ENCODE peak calls at places on chromosomes 5 and 9, in seven cellular contexts. A is activated naive CD8-positive, alpha-beta T cell treated with anti-CD3 and anti-CD28 coated beads, Interleukin-2, amount 10 ng/mL, durations not matched to agents 7 days and 5 days; S is Panc1; W is NCI-H446 treated with DMSO at 0.1 percent for 48 hours; C is activated CD8-positive, alpha-beta memory T cell treated with anti-CD3 and anti-CD28 coated beads, Interleukin-2, amount 50 U/mL, for 48 hours; O is HuH-7.5; V is stimulated activated CD8-positive, alpha-beta memory T cell treated with anti-CD3 and anti-CD28 coated beads, Interleukin-15, amount 100 ng/mL, for 24 hours. N is an unnamed sample.

GRCh38 chr9:110255064-110255416 is 1.3 kb downstream of the TXN start:
- DNase-seq in A (peak), S (no peak), W (no peak), C (no peak), O (no peak), V (no peak), N (peak)

GRCh38 chr9:84573098-84573497 is 96.4 kb upstream of the NTRK2 start:
- DNase-seq in A (no peak), S (no peak), W (no peak), C (no peak), O (no peak), V (no peak), N (no peak)

GRCh38 chr5:42579320-42579719 is 156.1 kb downstream of the GHR start:
- DNase-seq in A (no peak), S (no peak), W (no peak), C (no peak), O (no peak), V (no peak), N (no peak)

GRCh38 chr9:124011460-124012301 is at the start of gene LHX2:
- DNase-seq in A (peak), S (no peak), W (peak), C (peak), O (peak), V (no peak), N (peak)

GRCh38 chr5:107108111-107108510 is 562.6 kb downstream of the EFNA5 start:
- DNase-seq in A (no peak), S (no peak), W (no peak), C (no peak), O (no peak), V (no peak), N (no peak)

GRCh38 chr9:86280580-86280979 is 1.8 kb downstream of the ISCA1 start:
- DNase-seq in A (no peak), S (no peak), W (no peak), C (no peak), O (no peak), V (no peak), N (no peak)

GRCh38 chr9:129383415-129384088 is 205.5 kb upstream of the IER5L start:
- DNase-seq in A (peak), S (no peak), W (no peak), C (peak), O (peak), V (peak), N (peak)

GRCh38 chr5:148000036-148000435 is 63.7 kb upstream of the SPINK5 start:
- DNase-seq in A (no peak), S (no peak), W (no peak), C (no peak), O (no peak), V (no peak), N (no peak)

GRCh38 chr9:126613656-126614055 is at the start of gene LMX1B:
- DNase-seq in A (peak), S (no peak), W (no peak), C (no peak), O (peak), V (no peak), N (peak)

GRCh38 chr9:784202-784601 is 57.3 kb upstream of the DMRT1 start:
- DNase-seq in A (no peak), S (no peak), W (no peak), C (no peak), O (no peak), V (no peak), N (no peak)

GRCh38 chr9:37309136-37309535 is 113.4 kb upstream of the GRHPR start:
- DNase-seq in A (no peak), S (no peak), W (no peak), C (no peak), O (no peak), V (no peak), N (no peak)

GRCh38 chr5:142514196-142514595 is 171.7 kb downstream of the FGF1 start:
- DNase-seq in A (no peak), S (no peak), W (no peak), C (no peak), O (no peak), V (no peak), N (no peak)

GRCh38 chr9:35652829-35653209 is 2.1 kb upstream of the SIT1 start:
- DNase-seq in A (no peak), S (no peak), W (no peak), C (no peak), O (no peak), V (no peak), N (peak)

GRCh38 chr5:73812457-73812856 is 186.5 kb downstream of the ARHGEF28 start:
- DNase-seq in A (no peak), S (no peak), W (no peak), C (no peak), O (no peak), V (no peak), N (no peak)

GRCh38 chr9:82606761-82607382 is 456.1 kb downstream of the RASEF start:
- DNase-seq in A (no peak), S (peak), W (peak), C (no peak), O (peak), V (no peak), N (peak)

GRCh38 chr5:3027866-3028635 is 276.6 kb upstream of the IRX2 start:
- DNase-seq in A (no peak), S (no peak), W (no peak), C (no peak), O (no peak), V (no peak), N (no peak)

GRCh38 chr5:62340392-62340791 is 34.4 kb downstream of the KIF2A start:
- DNase-seq in A (no peak), S (no peak), W (no peak), C (no peak), O (no peak), V (no peak), N (no peak)

GRCh38 chr5:156920042-156920860 is 42.8 kb downstream of the TIMD4 start:
- DNase-seq in A (peak), S (no peak), W (no peak), C (peak), O (no peak), V (peak), N (no peak)

GRCh38 chr9:22643541-22643940 is 196.9 kb downstream of the DMRTA1 start:
- DNase-seq in A (no peak), S (no peak), W (no peak), C (no peak), O (no peak), V (no peak), N (no peak)

GRCh38 chr9:20599195-20599594 is 23.1 kb downstream of the MLLT3 start:
- DNase-seq in A (no peak), S (no peak), W (no peak), C (no peak), O (no peak), V (no peak), N (peak)

GRCh38 chr5:159022178-159022556 is 77.5 kb downstream of the EBF1 start:
- DNase-seq in A (no peak), S (no peak), W (peak), C (no peak), O (no peak), V (no peak), N (peak)

GRCh38 chr5:6448141-6448491 is 543 bp upstream of the UBE2QL1 start:
- DNase-seq in A (no peak), S (no peak), W (no peak), C (no peak), O (no peak), V (no peak), N (no peak)

GRCh38 chr5:148425808-148426207 is 42.0 kb downstream of the FBXO38 start:
- DNase-seq in A (no peak), S (no peak), W (no peak), C (no peak), O (no peak), V (no peak), N (no peak)

GRCh38 chr5:159902444-159903121 is 13.7 kb upstream of the ADRA1B start:
- DNase-seq in A (no peak), S (no peak), W (no peak), C (no peak), O (no peak), V (no peak), N (no peak)

GRCh38 chr5:66864240-66864884 is 268.2 kb downstream of the MAST4 start:
- DNase-seq in A (no peak), S (no peak), W (no peak), C (no peak), O (no peak), V (no peak), N (peak)

GRCh38 chr5:176171171-176171760 is 67.0 kb upstream of the SIMC1 start:
- DNase-seq in A (no peak), S (no peak), W (no peak), C (no peak), O (no peak), V (no peak), N (no peak)

GRCh38 chr9:125932012-125932411 is 184.8 kb downstream of the PBX3 start:
- DNase-seq in A (no peak), S (peak), W (peak), C (no peak), O (no peak), V (no peak), N (peak)

GRCh38 chr9:129580211-129580915 is 40.5 kb downstream of the C9orf50 start:
- DNase-seq in A (no peak), S (no peak), W (no peak), C (no peak), O (no peak), V (no peak), N (no peak)

GRCh38 chr5:128358826-128359225 is 179.2 kb downstream of the FBN2 start:
- DNase-seq in A (no peak), S (no peak), W (no peak), C (no peak), O (no peak), V (no peak), N (no peak)

GRCh38 chr5:59348189-59348588 is 545.3 kb downstream of the PDE4D start:
- DNase-seq in A (no peak), S (no peak), W (no peak), C (no peak), O (no peak), V (no peak), N (no peak)

N was measured in MG63.